ENCODE peak calls at places on chromosomes 7 and 10, in seven cellular contexts. One of them, this sample, is unnamed.

GRCh38 chr10:103543617-103544525 is 50.4 kb downstream of the NEURL1 start:
- DNase-seq in fibroblast of lung: no peak
- DNase-seq in HCT116: no peak
- DNase-seq in K562: no peak
- DNase-seq in AG04449: no peak
- DNase-seq in pancreas: no peak
- DNase-seq in OCI-LY7: no peak
- DNase-seq in this sample: no peak

GRCh38 chr10:70069346-70069745 is 16.7 kb downstream of the MACROH2A2 start:
- DNase-seq in fibroblast of lung: no peak
- DNase-seq in HCT116: no peak
- DNase-seq in K562: no peak
- DNase-seq in AG04449: no peak
- DNase-seq in pancreas: no peak
- DNase-seq in OCI-LY7: no peak
- DNase-seq in this sample: no peak

GRCh38 chr7:100465702-100466311 is 1.7 kb upstream of the SPACDR start:
- DNase-seq in fibroblast of lung: peak; percentile 74
- DNase-seq in HCT116: no peak
- DNase-seq in K562: peak; percentile 80
- DNase-seq in AG04449: no peak
- DNase-seq in pancreas: peak; percentile 92
- DNase-seq in OCI-LY7: peak; percentile 22
- DNase-seq in this sample: peak; percentile 80

GRCh38 chr7:114388021-114388420 is 26.6 kb upstream of the FOXP2 start:
- DNase-seq in fibroblast of lung: no peak
- DNase-seq in HCT116: no peak
- DNase-seq in K562: no peak
- DNase-seq in AG04449: no peak
- DNase-seq in pancreas: no peak
- DNase-seq in OCI-LY7: no peak
- DNase-seq in this sample: no peak

GRCh38 chr7:44104880-44105771 is 981 bp downstream of the AEBP1 start:
- DNase-seq in fibroblast of lung: peak; percentile 64
- DNase-seq in HCT116: no peak
- DNase-seq in K562: no peak
- DNase-seq in AG04449: no peak
- DNase-seq in pancreas: no peak
- DNase-seq in OCI-LY7: no peak
- DNase-seq in this sample: no peak

GRCh38 chr10:103238506-103239252 is 7.0 kb upstream of the RPEL1 start:
- DNase-seq in fibroblast of lung: peak; percentile 46
- DNase-seq in HCT116: peak; percentile 84
- DNase-seq in K562: peak; percentile 28
- DNase-seq in AG04449: no peak
- DNase-seq in pancreas: no peak
- DNase-seq in OCI-LY7: no peak
- DNase-seq in this sample: no peak

GRCh38 chr10:73816917-73817729 is 5.7 kb upstream of the NDST2 start:
- DNase-seq in fibroblast of lung: peak; percentile 20
- DNase-seq in HCT116: no peak
- DNase-seq in K562: peak; percentile 71
- DNase-seq in AG04449: no peak
- DNase-seq in pancreas: no peak
- DNase-seq in OCI-LY7: no peak
- DNase-seq in this sample: no peak

GRCh38 chr7:6221340-6222319 is 50.8 kb downstream of the CYTH3 start:
- DNase-seq in fibroblast of lung: peak; percentile 66
- DNase-seq in HCT116: no peak
- DNase-seq in K562: peak; percentile 59
- DNase-seq in AG04449: no peak
- DNase-seq in pancreas: no peak
- DNase-seq in OCI-LY7: no peak
- DNase-seq in this sample: no peak

GRCh38 chr7:91759205-91759863 is 121.2 kb downstream of the MTERF1 start:
- DNase-seq in fibroblast of lung: peak; percentile 40
- DNase-seq in HCT116: no peak
- DNase-seq in K562: peak; percentile 32
- DNase-seq in AG04449: no peak
- DNase-seq in pancreas: no peak
- DNase-seq in OCI-LY7: no peak
- DNase-seq in this sample: no peak

GRCh38 chr10:90432891-90433290 is 424.9 kb downstream of the HTR7 start:
- DNase-seq in fibroblast of lung: no peak
- DNase-seq in HCT116: no peak
- DNase-seq in K562: no peak
- DNase-seq in AG04449: no peak
- DNase-seq in pancreas: no peak
- DNase-seq in OCI-LY7: no peak
- DNase-seq in this sample: no peak

GRCh38 chr7:27110163-27110976 is 7.9 kb upstream of the HOXA2 start:
- DNase-seq in fibroblast of lung: peak; percentile 98
- DNase-seq in HCT116: no peak
- DNase-seq in K562: no peak
- DNase-seq in AG04449: peak; percentile 31
- DNase-seq in pancreas: no peak
- DNase-seq in OCI-LY7: no peak
- DNase-seq in this sample: no peak

GRCh38 chr7:1349351-1349761 is 109.9 kb downstream of the MICALL2 start:
- DNase-seq in fibroblast of lung: no peak
- DNase-seq in HCT116: no peak
- DNase-seq in K562: no peak
- DNase-seq in AG04449: no peak
- DNase-seq in pancreas: no peak
- DNase-seq in OCI-LY7: no peak
- DNase-seq in this sample: no peak

GRCh38 chr10:122113161-122113944 is 124.4 kb downstream of the TACC2 start:
- DNase-seq in fibroblast of lung: peak; percentile 66
- DNase-seq in HCT116: peak; percentile 49
- DNase-seq in K562: no peak
- DNase-seq in AG04449: no peak
- DNase-seq in pancreas: peak; percentile 71
- DNase-seq in OCI-LY7: no peak
- DNase-seq in this sample: peak; percentile 73

GRCh38 chr7:42456756-42457276 is 219.8 kb upstream of the GLI3 start:
- DNase-seq in fibroblast of lung: no peak
- DNase-seq in HCT116: no peak
- DNase-seq in K562: no peak
- DNase-seq in AG04449: no peak
- DNase-seq in pancreas: no peak
- DNase-seq in OCI-LY7: no peak
- DNase-seq in this sample: no peak

GRCh38 chr10:117533507-117534281 is 8.9 kb upstream of the EMX2 start:
- DNase-seq in fibroblast of lung: no peak
- DNase-seq in HCT116: no peak
- DNase-seq in K562: no peak
- DNase-seq in AG04449: no peak
- DNase-seq in pancreas: no peak
- DNase-seq in OCI-LY7: no peak
- DNase-seq in this sample: no peak

GRCh38 chr7:46383605-46384004 is 462.5 kb upstream of the IGFBP3 start:
- DNase-seq in fibroblast of lung: peak; percentile 78
- DNase-seq in HCT116: no peak
- DNase-seq in K562: no peak
- DNase-seq in AG04449: no peak
- DNase-seq in pancreas: no peak
- DNase-seq in OCI-LY7: no peak
- DNase-seq in this sample: no peak

GRCh38 chr10:77919713-77920108 is 6.8 kb downstream of the DLG5 start:
- DNase-seq in fibroblast of lung: peak; percentile 70
- DNase-seq in HCT116: no peak
- DNase-seq in K562: peak; percentile 71
- DNase-seq in AG04449: no peak
- DNase-seq in pancreas: no peak
- DNase-seq in OCI-LY7: no peak
- DNase-seq in this sample: no peak

GRCh38 chr7:49791089-49791741 is 17.8 kb downstream of the VWC2 start:
- DNase-seq in fibroblast of lung: no peak
- DNase-seq in HCT116: no peak
- DNase-seq in K562: peak; percentile 7
- DNase-seq in AG04449: no peak
- DNase-seq in pancreas: no peak
- DNase-seq in OCI-LY7: peak; percentile 91
- DNase-seq in this sample: no peak

GRCh38 chr7:105454921-105455320 is 66.2 kb upstream of the SRPK2 start:
- DNase-seq in fibroblast of lung: peak; percentile 15
- DNase-seq in HCT116: no peak
- DNase-seq in K562: no peak
- DNase-seq in AG04449: no peak
- DNase-seq in pancreas: no peak
- DNase-seq in OCI-LY7: no peak
- DNase-seq in this sample: no peak

GRCh38 chr7:392822-393221 is 102.9 kb downstream of the FOXL3 start:
- DNase-seq in fibroblast of lung: no peak
- DNase-seq in HCT116: no peak
- DNase-seq in K562: no peak
- DNase-seq in AG04449: no peak
- DNase-seq in pancreas: no peak
- DNase-seq in OCI-LY7: no peak
- DNase-seq in this sample: no peak

GRCh38 chr10:44752451-44753441 is 158.4 kb upstream of the TMEM72 start:
- DNase-seq in fibroblast of lung: peak; percentile 100
- DNase-seq in HCT116: no peak
- DNase-seq in K562: no peak
- DNase-seq in AG04449: peak; percentile 83
- DNase-seq in pancreas: no peak
- DNase-seq in OCI-LY7: no peak
- DNase-seq in this sample: no peak

GRCh38 chr7:112792431-112792830 is 2.2 kb upstream of the TMEM168 start:
- DNase-seq in fibroblast of lung: no peak
- DNase-seq in HCT116: no peak
- DNase-seq in K562: no peak
- DNase-seq in AG04449: no peak
- DNase-seq in pancreas: no peak
- DNase-seq in OCI-LY7: no peak
- DNase-seq in this sample: no peak

GRCh38 chr7:44772440-44772839 is 23.8 kb downstream of the ZMIZ2 start:
- DNase-seq in fibroblast of lung: no peak
- DNase-seq in HCT116: no peak
- DNase-seq in K562: no peak
- DNase-seq in AG04449: no peak
- DNase-seq in pancreas: no peak
- DNase-seq in OCI-LY7: no peak
- DNase-seq in this sample: no peak

GRCh38 chr10:55550241-55550640 is 749.2 kb upstream of the PCDH15 start:
- DNase-seq in fibroblast of lung: peak; percentile 46
- DNase-seq in HCT116: no peak
- DNase-seq in K562: peak; percentile 1
- DNase-seq in AG04449: no peak
- DNase-seq in pancreas: no peak
- DNase-seq in OCI-LY7: no peak
- DNase-seq in this sample: no peak

GRCh38 chr7:23787272-23787671 is 77.3 kb downstream of the STK31 start:
- DNase-seq in fibroblast of lung: no peak
- DNase-seq in HCT116: no peak
- DNase-seq in K562: no peak
- DNase-seq in AG04449: no peak
- DNase-seq in pancreas: no peak
- DNase-seq in OCI-LY7: no peak
- DNase-seq in this sample: no peak

GRCh38 chr10:15627617-15628196 is 92.0 kb downstream of the ITGA8 start:
- DNase-seq in fibroblast of lung: peak; percentile 31
- DNase-seq in HCT116: no peak
- DNase-seq in K562: peak; percentile 39
- DNase-seq in AG04449: no peak
- DNase-seq in pancreas: no peak
- DNase-seq in OCI-LY7: no peak
- DNase-seq in this sample: no peak

GRCh38 chr10:72729528-72729927 is 37.6 kb downstream of the MCU start:
- DNase-seq in fibroblast of lung: peak; percentile 68
- DNase-seq in HCT116: no peak
- DNase-seq in K562: no peak
- DNase-seq in AG04449: no peak
- DNase-seq in pancreas: no peak
- DNase-seq in OCI-LY7: no peak
- DNase-seq in this sample: no peak
- TF ChIP-seq CTCF in fibroblast of lung: no peak
- TF ChIP-seq CTCF in HCT116: no peak
- TF ChIP-seq CTCF in K562: no peak
- TF ChIP-seq CTCF in AG04449: no peak
- TF ChIP-seq CTCF in pancreas: no peak
- TF ChIP-seq CTCF in OCI-LY7: no peak
- TF ChIP-seq CTCF in this sample: no peak

GRCh38 chr7:18503068-18503859 is 7.7 kb downstream of the HDAC9 start:
- DNase-seq in fibroblast of lung: peak; percentile 50
- DNase-seq in HCT116: no peak
- DNase-seq in K562: no peak
- DNase-seq in AG04449: no peak
- DNase-seq in pancreas: no peak
- DNase-seq in OCI-LY7: no peak
- DNase-seq in this sample: no peak
- H3K4me3 ChIP-seq in fibroblast of lung: no peak overlapping the region
- H3K4me3 ChIP-seq in HCT116: no peak overlapping the region
- H3K4me3 ChIP-seq in K562: no peak overlapping the region
- H3K4me3 ChIP-seq in AG04449: no peak overlapping the region
- H3K4me3 ChIP-seq in pancreas: no peak overlapping the region
- H3K4me3 ChIP-seq in OCI-LY7: no peak overlapping the region
- H3K4me3 ChIP-seq in this sample: no peak overlapping the region

GRCh38 chr10:97540669-97541500 is 31.7 kb upstream of the ANKRD2 start:
- DNase-seq in fibroblast of lung: peak; percentile 62
- DNase-seq in HCT116: no peak
- DNase-seq in K562: peak; percentile 15
- DNase-seq in AG04449: no peak
- DNase-seq in pancreas: no peak
- DNase-seq in OCI-LY7: no peak
- DNase-seq in this sample: no peak
- TF ChIP-seq CTCF in fibroblast of lung: peak; percentile 4
- TF ChIP-seq CTCF in HCT116: peak; percentile 50
- TF ChIP-seq CTCF in K562: peak; percentile 22
- TF ChIP-seq CTCF in AG04449: no peak
- TF ChIP-seq CTCF in pancreas: no peak
- TF ChIP-seq CTCF in OCI-LY7: no peak
- TF ChIP-seq CTCF in this sample: no peak

GRCh38 chr10:48307584-48307983 is 1.1 kb downstream of the MAPK8 start:
- DNase-seq in fibroblast of lung: no peak
- DNase-seq in HCT116: no peak
- DNase-seq in K562: no peak
- DNase-seq in AG04449: no peak
- DNase-seq in pancreas: no peak
- DNase-seq in OCI-LY7: no peak
- DNase-seq in this sample: no peak

GRCh38 chr10:48306265-48306869 is at the start of gene MAPK8:
- DNase-seq in fibroblast of lung: peak; percentile 79
- DNase-seq in HCT116: peak; percentile 85
- DNase-seq in K562: peak; percentile 97
- DNase-seq in AG04449: no peak
- DNase-seq in pancreas: peak; percentile 98
- DNase-seq in OCI-LY7: peak; percentile 94
- DNase-seq in this sample: peak; percentile 93

GRCh38 chr10:48302515-48303476 is 3.7 kb upstream of the MAPK8 start:
- DNase-seq in fibroblast of lung: no peak
- DNase-seq in HCT116: no peak
- DNase-seq in K562: no peak
- DNase-seq in AG04449: no peak
- DNase-seq in pancreas: no peak
- DNase-seq in OCI-LY7: no peak
- DNase-seq in this sample: no peak

GRCh38 chr10:48306870-48307531 is 524 bp downstream of the MAPK8 start:
- DNase-seq in fibroblast of lung: peak; percentile 62
- DNase-seq in HCT116: no peak
- DNase-seq in K562: peak; percentile 78
- DNase-seq in AG04449: no peak
- DNase-seq in pancreas: peak; percentile 76
- DNase-seq in OCI-LY7: no peak
- DNase-seq in this sample: peak; percentile 73

GRCh38 chr10:48305905-48306264 is 592 bp upstream of the MAPK8 start:
- DNase-seq in fibroblast of lung: no peak
- DNase-seq in HCT116: no peak
- DNase-seq in K562: no peak
- DNase-seq in AG04449: no peak
- DNase-seq in pancreas: no peak
- DNase-seq in OCI-LY7: no peak
- DNase-seq in this sample: no peak
- H3K4me3 ChIP-seq in fibroblast of lung: peak overlapping the region; percentile 57
- H3K4me3 ChIP-seq in HCT116: peak overlapping the region; percentile 24
- H3K4me3 ChIP-seq in K562: peak overlapping the region; percentile 16
- H3K4me3 ChIP-seq in AG04449: peak overlapping the region; percentile 88
- H3K4me3 ChIP-seq in pancreas: peak overlapping the region; percentile 93
- H3K4me3 ChIP-seq in OCI-LY7: peak overlapping the region; percentile 81
- H3K4me3 ChIP-seq in this sample: peak overlapping the region; percentile 93